ENCODE peak calls at places on chromosome 20, in ten cellular contexts. C is IMR-90; Y is SK-N-SH; K is non-pigmented ciliary epithelial cell; P is activated T-cell treated with anti-CD3 and anti-CD28 coated beads, Interleukin-2, amount 50 U/mL, for 4 hours; S is T-helper 17 cell; R is stimulated activated CD4-positive, alpha-beta T cell treated with anti-CD3 and anti-CD28 coated beads, Interleukin-12 subunit alpha, Interleukin-12 subunit beta, amount 100 ng/mL, for 4 hours; T is posterior vena cava; U is activated naive CD4-positive, alpha-beta T cell; W is NCI-H2029 treated with DMSO at 0.1 percent for 48 hours. D is an unnamed sample.

GRCh38 chr20:5390719-5391118 is 74.0 kb upstream of the PROKR2 start:
- DNase-seq in T (no peak), S (no peak), R (no peak), U (no peak), Y (peak), W (no peak), C (no peak), P (no peak), K (no peak), D (no peak)

GRCh38 chr20:51481311-51481997 is 61.1 kb downstream of the NFATC2 start:
- DNase-seq in P (peak), C (no peak), R (peak), T (peak), S (no peak), Y (no peak), W (no peak), U (no peak), K (no peak), D (no peak)

GRCh38 chr20:50395258-50395729 is 114.9 kb upstream of the PTPN1 start:
- DNase-seq in C (peak), P (no peak), T (peak), S (no peak), W (no peak), Y (no peak), U (no peak), K (no peak), R (no peak), D (peak)

GRCh38 chr20:48066256-48066655 is 281.0 kb upstream of the SULF2 start:
- DNase-seq in C (peak), P (no peak), T (no peak), K (no peak), U (no peak), S (no peak), R (no peak), Y (no peak), W (no peak), D (peak)

GRCh38 chr20:4235512-4236043 is 220.2 kb upstream of the RNF24 start:
- DNase-seq in R (no peak), P (no peak), C (no peak), T (no peak), Y (no peak), W (no peak), K (no peak), S (no peak), U (no peak), D (no peak)

GRCh38 chr20:36043447-36043846 is 75.1 kb downstream of the CNBD2 start:
- DNase-seq in T (peak), Y (no peak), S (no peak), W (no peak), R (no peak), P (no peak), U (no peak), K (no peak), C (no peak), D (no peak)

GRCh38 chr20:19000071-19000470 is 186.5 kb downstream of the SCP2D1 start:
- DNase-seq in P (no peak), S (no peak), C (no peak), W (no peak), R (no peak), Y (no peak), U (no peak), K (no peak), T (peak), D (no peak)

GRCh38 chr20:38642498-38642897 is 40.9 kb downstream of the ARHGAP40 start:
- DNase-seq in Y (no peak), R (no peak), P (no peak), T (no peak), W (no peak), S (no peak), C (no peak), U (no peak), K (no peak), D (no peak)

GRCh38 chr20:61464634-61465033 is 212.6 kb downstream of the CDH4 start:
- DNase-seq in T (no peak), Y (no peak), K (no peak), P (no peak), R (no peak), U (no peak), C (no peak), S (no peak), W (no peak), D (no peak)

GRCh38 chr20:49999329-49999728 is 16.5 kb downstream of the SNAI1 start:
- DNase-seq in T (no peak), P (no peak), S (no peak), U (no peak), C (no peak), R (no peak), K (no peak), Y (no peak), W (no peak), D (no peak)

GRCh38 chr20:57465486-57465885 is 59.5 kb downstream of the CTCFL start:
- DNase-seq in W (no peak), C (no peak), T (peak), P (no peak), Y (no peak), K (no peak), R (no peak), U (no peak), S (no peak), D (no peak)

GRCh38 chr20:40956503-40956902 is 72.1 kb upstream of the TOP1 start:
- DNase-seq in Y (no peak), U (no peak), P (no peak), K (no peak), W (no peak), S (no peak), T (no peak), R (no peak), C (no peak), D (no peak)

GRCh38 chr20:33951171-33951570 is 42.5 kb upstream of the RALY start:
- DNase-seq in Y (no peak), C (no peak), R (no peak), T (no peak), S (no peak), P (no peak), K (no peak), U (no peak), W (no peak), D (no peak)

GRCh38 chr20:59122377-59122932 is 41.2 kb upstream of the ZNF831 start:
- DNase-seq in R (no peak), C (no peak), S (no peak), T (no peak), Y (no peak), K (no peak), W (no peak), U (no peak), P (no peak), D (no peak)

D was measured in ELR.